ENCODE peak calls at places on chromosomes 13 and 19, in ten cellular contexts. J is cardiac muscle cell, R is spleen, K is aorta, N is endothelial cell of umbilical vein, Q is esophagus squamous epithelium, P is heart right ventricle, E is fibroblast of lung, B is transverse colon, Z is PC-3. I is an unnamed sample. For H3K9me3, the result is how much of the 10 kb centered on the place peaks cover.

GRCh38 chr13:113886561-113887112 is 22.8 kb upstream of the GAS6 start:
- DNase-seq in J (no peak), R (no peak), K (no peak), N (no peak), Q (no peak), P (no peak), E (no peak), B (no peak), Z (no peak), I (no peak)

GRCh38 chr19:4086336-4086953 is 19.7 kb upstream of the ZBTB7A start:
- DNase-seq in J (no peak), R (peak), K (peak), N (no peak), Q (no peak), P (no peak), E (no peak), B (peak), Z (no peak), I (no peak)

GRCh38 chr13:48853381-48854102 is 122.2 kb upstream of the FNDC3A start:
- DNase-seq in J (peak), R (no peak), K (no peak), N (peak), Q (no peak), P (no peak), E (peak), B (no peak), Z (no peak), I (no peak)

GRCh38 chr19:28827382-28827781 is 385.6 kb downstream of the UQCRFS1 start:
- DNase-seq in J (no peak), R (no peak), K (no peak), N (no peak), Q (no peak), P (no peak), E (no peak), B (no peak), Z (no peak), I (no peak)

GRCh38 chr19:13152356-13152853 is 2.2 kb downstream of the IER2 start:
- DNase-seq in J (no peak), R (no peak), K (no peak), N (no peak), Q (no peak), P (no peak), E (no peak), B (no peak), Z (no peak), I (no peak)

GRCh38 chr19:29590278-29590677 is 15.8 kb upstream of the POP4 start:
- DNase-seq in J (no peak), R (no peak), K (no peak), N (no peak), Q (no peak), P (no peak), E (no peak), B (no peak), Z (no peak), I (no peak)

GRCh38 chr13:110835721-110836599 is 78.9 kb downstream of the ANKRD10 start:
- DNase-seq in J (peak), R (no peak), K (no peak), N (no peak), Q (no peak), P (no peak), E (no peak), B (no peak), Z (no peak), I (no peak)

GRCh38 chr19:18110833-18111232 is 13.3 kb downstream of the MAST3 start:
- DNase-seq in J (no peak), R (no peak), K (no peak), N (no peak), Q (no peak), P (no peak), E (no peak), B (peak), Z (no peak), I (no peak)

GRCh38 chr13:25267715-25268114 is 19.6 kb downstream of the MTMR6 start:
- DNase-seq in J (peak), R (no peak), K (no peak), N (peak), Q (no peak), P (no peak), E (peak), B (no peak), Z (peak), I (no peak)

GRCh38 chr19:32647361-32647760 is 27.6 kb downstream of the ANKRD27 start:
- DNase-seq in J (no peak), R (no peak), K (no peak), N (no peak), Q (no peak), P (no peak), E (no peak), B (no peak), Z (no peak), I (no peak)

GRCh38 chr19:2974342-2974932 is 2.9 kb upstream of the TLE6 start:
- DNase-seq in J (peak), R (no peak), K (peak), N (no peak), Q (no peak), P (peak), E (peak), B (no peak), Z (no peak), I (peak)

GRCh38 chr19:2543463-2544442 is 67.8 kb downstream of the GADD45B start:
- DNase-seq in J (peak), R (peak), K (peak), N (peak), Q (peak), P (peak), E (peak), B (peak), Z (peak), I (peak)

DNA sequence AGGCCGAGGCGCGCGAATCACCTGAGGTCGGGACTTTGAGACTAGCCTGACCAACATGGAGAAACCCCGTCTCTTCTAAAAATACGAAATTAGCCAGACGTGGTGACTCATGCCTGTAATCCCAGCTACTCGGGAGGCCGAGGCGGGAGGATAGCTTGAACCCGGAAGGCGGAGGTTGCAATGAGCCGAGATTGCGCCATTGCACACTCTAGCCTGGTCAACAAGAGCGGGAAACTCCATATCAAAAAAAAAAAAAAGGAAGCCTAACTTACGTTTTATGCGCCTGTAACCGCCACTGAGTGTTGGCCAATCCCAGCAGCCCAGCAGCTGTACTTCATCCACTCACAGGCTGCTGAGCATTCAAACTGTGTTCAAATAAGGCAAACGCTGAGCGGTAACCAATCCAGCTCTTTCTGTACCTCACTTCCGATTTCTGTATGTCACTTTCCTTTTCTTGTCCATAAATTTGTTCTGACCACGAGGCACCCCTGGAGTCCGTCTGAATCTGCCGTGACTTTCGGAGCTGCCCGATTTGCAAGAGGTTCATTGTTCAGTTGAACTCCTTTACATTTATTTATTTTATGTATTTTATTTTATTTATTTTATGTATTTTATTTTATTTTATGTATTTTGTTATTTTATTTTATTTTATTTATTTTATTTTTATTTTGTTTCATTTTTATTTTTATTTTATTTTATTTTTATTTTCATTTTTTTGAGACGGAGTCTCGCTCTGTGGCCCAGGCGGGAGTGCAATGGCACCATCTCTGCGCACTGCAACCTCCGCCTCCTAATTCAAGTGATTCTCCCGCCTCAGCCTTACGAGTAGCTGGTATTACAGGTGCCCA is 18.2 kb downstream of the DPRX start:
- DNase-seq in J (no peak), R (no peak), K (no peak), N (no peak), Q (no peak), P (no peak), E (no peak), B (no peak), Z (no peak), I (no peak)
- H3K9me3 ChIP-seq in J (under half), R (under half), K (under half), N (under half), Q (half or more), P (half or more), E (under half), B (under half), Z (under half), I (under half)

GRCh38 chr19:36679455-36679854 is 8.0 kb upstream of the ZNF567 start:
- DNase-seq in J (no peak), R (no peak), K (no peak), N (no peak), Q (no peak), P (no peak), E (no peak), B (no peak), Z (no peak), I (no peak)
- H3K9me3 ChIP-seq in J (under half), R (under half), K (under half), N (under half), Q (half or more), P (half or more), E (under half), B (under half), Z (under half), I (under half)

GRCh38 chr19:52034051-52034728 is 6.0 kb upstream of the ZNF614 start:
- DNase-seq in J (peak), R (no peak), K (no peak), N (no peak), Q (no peak), P (no peak), E (peak), B (no peak), Z (no peak), I (no peak)

GRCh38 chr19:52039169-52039568 is 9.5 kb downstream of the ZNF432 start:
- DNase-seq in J (no peak), R (no peak), K (no peak), N (no peak), Q (no peak), P (no peak), E (no peak), B (no peak), Z (no peak), I (no peak)
- H3K9me3 ChIP-seq in J (under half), R (under half), K (under half), N (under half), Q (half or more), P (half or more), E (under half), B (half or more), Z (under half), I (under half)

DNA sequence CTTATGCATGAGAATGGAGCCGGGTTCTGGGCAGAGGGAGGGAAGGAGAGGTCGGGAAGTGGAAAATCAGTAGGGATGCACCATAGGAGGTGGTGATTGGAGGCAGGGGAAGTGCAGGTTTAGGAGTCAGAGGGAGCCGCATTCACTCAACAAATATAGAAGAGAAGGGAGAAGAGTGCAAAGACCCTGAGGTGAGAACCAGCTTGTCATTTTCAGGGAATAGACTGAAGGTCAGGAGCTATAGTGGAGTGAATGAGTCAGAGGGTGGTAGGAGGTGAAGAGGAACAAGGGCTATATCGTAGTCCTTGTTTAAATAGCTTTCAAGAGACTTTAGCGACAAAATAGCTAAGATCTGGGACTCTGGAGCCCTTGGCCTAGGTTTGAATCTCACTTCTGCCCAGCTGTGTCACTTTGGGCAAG is 828 bp downstream of the RAB4B start:
- DNase-seq in J (no peak), R (no peak), K (no peak), N (no peak), Q (no peak), P (no peak), E (no peak), B (no peak), Z (no peak), I (no peak)
- H3K9me3 ChIP-seq in J (under half), R (under half), K (under half), N (under half), Q (under half), P (under half), E (under half), B (under half), Z (under half), I (under half)

DNA sequence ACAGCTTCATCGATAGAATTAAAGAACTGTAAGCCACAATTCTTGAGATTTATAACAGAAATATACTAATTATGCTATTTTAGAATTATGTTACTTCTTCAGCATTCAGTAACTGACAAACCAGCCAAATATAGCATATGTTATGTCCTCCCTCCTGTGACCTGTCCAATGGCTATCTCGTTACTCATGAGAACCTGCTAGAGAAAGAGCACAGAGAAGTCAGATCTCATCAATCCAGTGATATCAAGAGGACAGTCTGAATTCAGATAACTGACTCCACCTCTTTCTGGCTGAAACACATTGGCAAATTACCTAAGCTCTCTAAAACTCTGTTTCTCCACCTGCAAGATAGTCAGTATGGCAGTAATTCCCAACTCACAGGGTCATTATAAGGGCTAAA is 170.4 kb downstream of the FGF14 start:
- DNase-seq in J (no peak), R (no peak), K (no peak), N (no peak), Q (no peak), P (no peak), E (no peak), B (no peak), Z (no peak), I (no peak)
- H3K9me3 ChIP-seq in J (under half), R (under half), K (under half), N (under half), Q (under half), P (under half), E (under half), B (under half), Z (under half), I (under half)

DNA sequence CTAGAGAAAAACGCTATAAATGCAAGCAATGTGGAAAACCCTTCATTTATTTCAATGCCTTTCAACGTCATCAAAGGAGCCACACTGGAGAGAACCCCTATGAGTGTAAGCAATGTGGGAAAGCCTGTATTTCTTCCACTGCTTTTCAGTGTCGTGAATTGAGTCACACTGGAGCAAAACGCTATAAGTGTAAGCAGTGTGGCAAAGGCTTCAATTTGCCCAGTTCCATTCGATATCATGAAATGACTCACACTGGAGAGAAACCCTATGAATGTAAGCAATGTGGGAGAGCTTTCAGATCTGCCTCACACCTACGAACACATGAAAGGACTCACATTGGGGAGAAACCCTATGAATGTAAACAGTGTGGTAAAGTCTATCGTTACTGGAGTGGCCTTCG is 27.4 kb downstream of the ZNF20 start:
- DNase-seq in J (no peak), R (no peak), K (no peak), N (no peak), Q (no peak), P (no peak), E (no peak), B (no peak), Z (no peak), I (no peak)
- H3K9me3 ChIP-seq in J (under half), R (under half), K (under half), N (under half), Q (half or more), P (under half), E (under half), B (under half), Z (under half), I (under half)

I was measured in right cardiac atrium.